ENCODE peak calls at places on chromosomes 16 and 17, in nine cellular contexts. One of them, this sample, is unnamed. For H3K4me1 and H3K27me3, the result is how much of the 10 kb centered on the place peaks cover.

GRCh38 chr17:29115906-29116651 is 64.1 kb downstream of the MYO18A start:
- DNase-seq in GM23248: peak
- DNase-seq in SK-N-SH: peak
- DNase-seq in CD4-positive, CD25-positive, alpha-beta regulatory T cell: peak
- DNase-seq in fibroblast of lung: peak
- DNase-seq in left ventricle myocardium inferior: no peak
- DNase-seq in cardiac muscle cell: peak
- DNase-seq in body of pancreas: peak
- DNase-seq in ascending aorta: no peak
- DNase-seq in this sample: no peak

GRCh38 chr17:32235588-32235987 is 30.0 kb upstream of the RHBDL3 start:
- DNase-seq in SK-N-SH: no peak
- DNase-seq in GM23248: no peak
- DNase-seq in ascending aorta: no peak
- DNase-seq in left ventricle myocardium inferior: no peak
- DNase-seq in body of pancreas: no peak
- DNase-seq in fibroblast of lung: no peak
- DNase-seq in cardiac muscle cell: no peak
- DNase-seq in CD4-positive, CD25-positive, alpha-beta regulatory T cell: no peak
- DNase-seq in this sample: no peak

GRCh38 chr17:35889818-35890773 is 9.9 kb upstream of the CCL5 start:
- DNase-seq in GM23248: peak
- DNase-seq in CD4-positive, CD25-positive, alpha-beta regulatory T cell: no peak
- DNase-seq in ascending aorta: no peak
- DNase-seq in cardiac muscle cell: peak
- DNase-seq in SK-N-SH: peak
- DNase-seq in left ventricle myocardium inferior: no peak
- DNase-seq in fibroblast of lung: peak
- DNase-seq in body of pancreas: no peak
- DNase-seq in this sample: no peak

GRCh38 chr17:76840443-76840767 is 27.8 kb upstream of the MGAT5B start:
- DNase-seq in body of pancreas: no peak
- DNase-seq in ascending aorta: no peak
- DNase-seq in cardiac muscle cell: no peak
- DNase-seq in SK-N-SH: peak
- DNase-seq in fibroblast of lung: no peak
- DNase-seq in CD4-positive, CD25-positive, alpha-beta regulatory T cell: no peak
- DNase-seq in left ventricle myocardium inferior: no peak
- DNase-seq in GM23248: no peak
- DNase-seq in this sample: no peak

GRCh38 chr17:10754109-10754508 is 24.3 kb upstream of the TMEM220 start:
- DNase-seq in cardiac muscle cell: peak
- DNase-seq in ascending aorta: no peak
- DNase-seq in CD4-positive, CD25-positive, alpha-beta regulatory T cell: no peak
- DNase-seq in left ventricle myocardium inferior: no peak
- DNase-seq in SK-N-SH: peak
- DNase-seq in fibroblast of lung: no peak
- DNase-seq in GM23248: peak
- DNase-seq in body of pancreas: peak
- DNase-seq in this sample: no peak

GRCh38 chr17:17388657-17389496 is 85.7 kb downstream of the NT5M start:
- DNase-seq in SK-N-SH: no peak
- DNase-seq in GM23248: no peak
- DNase-seq in CD4-positive, CD25-positive, alpha-beta regulatory T cell: no peak
- DNase-seq in fibroblast of lung: peak
- DNase-seq in left ventricle myocardium inferior: no peak
- DNase-seq in ascending aorta: no peak
- DNase-seq in body of pancreas: no peak
- DNase-seq in cardiac muscle cell: no peak
- DNase-seq in this sample: no peak

GRCh38 chr16:30185683-30186421 is 2.5 kb downstream of the CORO1A start:
- DNase-seq in SK-N-SH: peak
- DNase-seq in GM23248: no peak
- DNase-seq in fibroblast of lung: no peak
- DNase-seq in CD4-positive, CD25-positive, alpha-beta regulatory T cell: peak
- DNase-seq in cardiac muscle cell: no peak
- DNase-seq in ascending aorta: no peak
- DNase-seq in body of pancreas: peak
- DNase-seq in left ventricle myocardium inferior: peak
- DNase-seq in this sample: peak

GRCh38 chr16:31455601-31456314 is 3.5 kb upstream of the ARMC5 start:
- DNase-seq in body of pancreas: no peak
- DNase-seq in CD4-positive, CD25-positive, alpha-beta regulatory T cell: no peak
- DNase-seq in left ventricle myocardium inferior: no peak
- DNase-seq in ascending aorta: no peak
- DNase-seq in fibroblast of lung: no peak
- DNase-seq in SK-N-SH: peak
- DNase-seq in GM23248: no peak
- DNase-seq in cardiac muscle cell: peak
- DNase-seq in this sample: no peak

GRCh38 chr17:73516356-73516755 is 127.9 kb downstream of the SDK2 start:
- DNase-seq in GM23248: no peak
- DNase-seq in left ventricle myocardium inferior: no peak
- DNase-seq in fibroblast of lung: no peak
- DNase-seq in CD4-positive, CD25-positive, alpha-beta regulatory T cell: no peak
- DNase-seq in body of pancreas: no peak
- DNase-seq in SK-N-SH: no peak
- DNase-seq in cardiac muscle cell: no peak
- DNase-seq in ascending aorta: no peak
- DNase-seq in this sample: no peak

GRCh38 chr16:65178151-65178550 is 56.3 kb upstream of the CDH11 start:
- DNase-seq in cardiac muscle cell: peak
- DNase-seq in GM23248: peak
- DNase-seq in left ventricle myocardium inferior: no peak
- DNase-seq in body of pancreas: no peak
- DNase-seq in ascending aorta: no peak
- DNase-seq in CD4-positive, CD25-positive, alpha-beta regulatory T cell: no peak
- DNase-seq in SK-N-SH: no peak
- DNase-seq in fibroblast of lung: peak
- DNase-seq in this sample: no peak

GRCh38 chr17:34607917-34608316 is 28.5 kb downstream of the TMEM132E start:
- DNase-seq in ascending aorta: no peak
- DNase-seq in cardiac muscle cell: no peak
- DNase-seq in fibroblast of lung: no peak
- DNase-seq in body of pancreas: no peak
- DNase-seq in left ventricle myocardium inferior: no peak
- DNase-seq in CD4-positive, CD25-positive, alpha-beta regulatory T cell: no peak
- DNase-seq in SK-N-SH: no peak
- DNase-seq in GM23248: no peak
- DNase-seq in this sample: no peak

GRCh38 chr17:75518201-75518600 is 1.9 kb downstream of the TSEN54 start:
- DNase-seq in body of pancreas: no peak
- DNase-seq in GM23248: no peak
- DNase-seq in left ventricle myocardium inferior: no peak
- DNase-seq in cardiac muscle cell: no peak
- DNase-seq in ascending aorta: no peak
- DNase-seq in SK-N-SH: no peak
- DNase-seq in CD4-positive, CD25-positive, alpha-beta regulatory T cell: peak
- DNase-seq in fibroblast of lung: no peak
- DNase-seq in this sample: peak

GRCh38 chr17:73089918-73090317 is 2.6 kb downstream of the SLC39A11 start:
- DNase-seq in GM23248: no peak
- DNase-seq in body of pancreas: peak
- DNase-seq in fibroblast of lung: no peak
- DNase-seq in ascending aorta: no peak
- DNase-seq in cardiac muscle cell: no peak
- DNase-seq in CD4-positive, CD25-positive, alpha-beta regulatory T cell: no peak
- DNase-seq in SK-N-SH: no peak
- DNase-seq in left ventricle myocardium inferior: no peak
- DNase-seq in this sample: no peak

GRCh38 chr16:75584108-75584507 is 17.9 kb downstream of the GABARAPL2 start:
- DNase-seq in body of pancreas: no peak
- DNase-seq in SK-N-SH: no peak
- DNase-seq in left ventricle myocardium inferior: no peak
- DNase-seq in fibroblast of lung: no peak
- DNase-seq in ascending aorta: no peak
- DNase-seq in CD4-positive, CD25-positive, alpha-beta regulatory T cell: no peak
- DNase-seq in cardiac muscle cell: no peak
- DNase-seq in GM23248: no peak
- DNase-seq in this sample: no peak

GRCh38 chr17:45414997-45415881 is 17.4 kb downstream of the ARHGAP27 start:
- DNase-seq in body of pancreas: no peak
- DNase-seq in left ventricle myocardium inferior: no peak
- DNase-seq in CD4-positive, CD25-positive, alpha-beta regulatory T cell: no peak
- DNase-seq in fibroblast of lung: no peak
- DNase-seq in GM23248: no peak
- DNase-seq in ascending aorta: no peak
- DNase-seq in SK-N-SH: no peak
- DNase-seq in cardiac muscle cell: no peak
- DNase-seq in this sample: no peak

GRCh38 chr16:22719945-22720344 is 94.0 kb upstream of the HS3ST2 start:
- DNase-seq in GM23248: no peak
- DNase-seq in body of pancreas: no peak
- DNase-seq in fibroblast of lung: no peak
- DNase-seq in CD4-positive, CD25-positive, alpha-beta regulatory T cell: no peak
- DNase-seq in left ventricle myocardium inferior: no peak
- DNase-seq in cardiac muscle cell: no peak
- DNase-seq in SK-N-SH: no peak
- DNase-seq in ascending aorta: no peak
- DNase-seq in this sample: no peak

GRCh38 chr16:13573903-13574302 is 346.1 kb upstream of the ERCC4 start:
- DNase-seq in SK-N-SH: no peak
- DNase-seq in cardiac muscle cell: no peak
- DNase-seq in ascending aorta: no peak
- DNase-seq in left ventricle myocardium inferior: no peak
- DNase-seq in body of pancreas: no peak
- DNase-seq in CD4-positive, CD25-positive, alpha-beta regulatory T cell: no peak
- DNase-seq in fibroblast of lung: no peak
- DNase-seq in GM23248: no peak
- DNase-seq in this sample: no peak

DNA sequence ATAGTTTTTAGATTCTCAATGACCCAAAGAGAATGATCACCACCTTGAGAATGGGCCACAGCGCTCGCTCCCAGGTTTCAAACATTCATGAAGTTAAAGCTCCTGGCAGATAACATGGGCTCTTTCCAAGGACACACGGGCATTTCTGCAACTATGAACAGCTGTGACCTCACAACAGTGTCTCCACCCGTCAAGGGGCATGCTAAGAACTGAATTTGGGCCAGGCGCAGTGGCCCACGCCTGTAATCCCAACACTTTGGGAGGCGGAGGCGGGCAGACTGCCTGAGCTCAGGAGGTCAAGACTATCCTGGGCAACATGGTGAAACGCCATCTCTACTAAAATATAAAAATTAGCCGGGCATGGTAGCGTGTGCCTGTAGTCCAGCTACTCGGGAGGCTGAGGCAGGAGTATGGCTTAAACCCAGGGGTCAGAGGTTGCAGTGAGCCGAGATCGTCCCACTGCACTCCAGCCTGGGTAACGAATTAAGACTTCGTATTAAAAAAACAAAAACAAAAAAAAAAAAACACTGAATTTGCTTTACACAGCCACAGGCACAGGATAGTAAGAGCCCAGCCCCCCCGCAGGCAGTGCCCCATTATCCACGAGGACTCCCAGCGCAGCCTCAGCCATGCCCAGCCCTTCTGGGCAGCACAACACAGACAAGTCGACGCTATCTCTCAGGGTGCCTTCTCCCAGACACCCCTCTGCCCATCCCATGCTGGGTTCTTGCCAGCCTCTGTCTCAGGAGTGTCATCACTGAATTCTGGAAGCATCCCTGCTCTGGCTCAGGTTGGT is 7.2 kb downstream of the USP7 start:
- DNase-seq in cardiac muscle cell: no peak
- DNase-seq in fibroblast of lung: no peak
- DNase-seq in SK-N-SH: peak
- DNase-seq in CD4-positive, CD25-positive, alpha-beta regulatory T cell: no peak
- DNase-seq in body of pancreas: no peak
- DNase-seq in GM23248: peak
- DNase-seq in ascending aorta: no peak
- DNase-seq in left ventricle myocardium inferior: no peak
- DNase-seq in this sample: no peak
- H3K4me1 ChIP-seq in cardiac muscle cell: under half
- H3K4me1 ChIP-seq in fibroblast of lung: under half
- H3K4me1 ChIP-seq in SK-N-SH: half or more
- H3K4me1 ChIP-seq in CD4-positive, CD25-positive, alpha-beta regulatory T cell: half or more
- H3K4me1 ChIP-seq in body of pancreas: half or more
- H3K4me1 ChIP-seq in GM23248: half or more
- H3K4me1 ChIP-seq in ascending aorta: under half
- H3K4me1 ChIP-seq in left ventricle myocardium inferior: half or more
- H3K4me1 ChIP-seq in this sample: half or more

DNA sequence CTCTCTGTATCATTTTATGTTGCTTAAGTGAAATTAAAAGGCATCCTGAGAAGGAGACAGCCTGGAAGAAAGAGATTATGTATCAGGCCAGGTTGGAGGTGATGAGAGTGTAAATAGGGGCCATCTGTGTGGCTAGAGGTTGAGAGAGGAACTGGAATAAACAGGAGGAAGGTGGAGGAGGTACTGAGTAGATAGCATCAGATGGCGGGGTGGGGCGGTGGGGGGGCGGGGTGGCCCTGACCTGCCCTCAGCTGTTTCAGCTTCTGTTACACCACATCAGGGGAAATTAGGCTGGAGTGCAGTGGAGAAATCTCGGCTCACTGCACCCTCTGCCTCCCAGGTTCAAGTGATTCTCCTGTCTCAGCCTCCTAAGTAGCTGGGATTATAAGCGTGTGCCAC is 6.9 kb upstream of the KCNG4 start:
- DNase-seq in GM23248: no peak
- DNase-seq in ascending aorta: no peak
- DNase-seq in SK-N-SH: no peak
- DNase-seq in CD4-positive, CD25-positive, alpha-beta regulatory T cell: no peak
- DNase-seq in cardiac muscle cell: no peak
- DNase-seq in body of pancreas: no peak
- DNase-seq in fibroblast of lung: no peak
- DNase-seq in left ventricle myocardium inferior: no peak
- DNase-seq in this sample: no peak
- H3K27ac ChIP-seq in GM23248: no peak
- H3K27ac ChIP-seq in ascending aorta: no peak
- H3K27ac ChIP-seq in SK-N-SH: no peak
- H3K27ac ChIP-seq in CD4-positive, CD25-positive, alpha-beta regulatory T cell: no peak
- H3K27ac ChIP-seq in cardiac muscle cell: no peak
- H3K27ac ChIP-seq in body of pancreas: no peak
- H3K27ac ChIP-seq in fibroblast of lung: no peak
- H3K27ac ChIP-seq in left ventricle myocardium inferior: no peak
- H3K27ac ChIP-seq in this sample: no peak

DNA sequence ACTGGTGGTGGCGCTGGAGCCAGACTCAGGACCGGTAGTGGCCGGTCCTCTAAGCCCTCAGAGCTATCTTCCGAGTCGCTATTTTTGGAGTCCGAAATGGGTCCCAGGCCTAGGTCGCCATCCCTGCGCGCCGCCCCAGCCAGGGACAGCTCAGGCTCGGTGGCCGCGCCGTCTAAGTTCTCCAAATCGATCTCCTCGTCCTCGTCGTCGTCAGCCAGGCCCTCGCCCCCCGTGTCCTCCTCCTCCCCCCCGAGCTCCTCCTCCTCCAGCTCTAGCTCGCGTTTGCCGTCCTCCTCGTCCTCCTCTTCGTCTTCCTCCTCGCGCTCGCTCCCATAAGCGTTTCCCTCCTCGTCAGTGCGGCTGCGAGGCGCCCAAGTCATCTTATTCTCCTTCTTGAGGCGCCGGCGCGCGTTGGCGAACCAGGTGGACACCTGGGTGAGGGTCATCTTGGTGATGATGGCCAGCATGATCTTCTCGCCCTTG is 1.6 kb downstream of the IRX3 start:
- DNase-seq in SK-N-SH: peak
- DNase-seq in cardiac muscle cell: peak
- DNase-seq in body of pancreas: no peak
- DNase-seq in fibroblast of lung: peak
- DNase-seq in ascending aorta: no peak
- DNase-seq in left ventricle myocardium inferior: no peak
- DNase-seq in CD4-positive, CD25-positive, alpha-beta regulatory T cell: no peak
- DNase-seq in GM23248: peak
- DNase-seq in this sample: no peak
- H3K27me3 ChIP-seq in SK-N-SH: under half
- H3K27me3 ChIP-seq in cardiac muscle cell: under half
- H3K27me3 ChIP-seq in body of pancreas: under half
- H3K27me3 ChIP-seq in fibroblast of lung: half or more
- H3K27me3 ChIP-seq in ascending aorta: under half
- H3K27me3 ChIP-seq in left ventricle myocardium inferior: half or more
- H3K27me3 ChIP-seq in CD4-positive, CD25-positive, alpha-beta regulatory T cell: under half
- H3K27me3 ChIP-seq in GM23248: under half
- H3K27me3 ChIP-seq in this sample: under half

GRCh38 chr16:27232875-27233605 is 29.7 kb downstream of the KDM8 start:
- DNase-seq in CD4-positive, CD25-positive, alpha-beta regulatory T cell: no peak
- DNase-seq in ascending aorta: no peak
- DNase-seq in cardiac muscle cell: no peak
- DNase-seq in fibroblast of lung: no peak
- DNase-seq in left ventricle myocardium inferior: no peak
- DNase-seq in SK-N-SH: no peak
- DNase-seq in GM23248: no peak
- DNase-seq in body of pancreas: no peak
- DNase-seq in this sample: no peak
- H3K4me1 ChIP-seq in CD4-positive, CD25-positive, alpha-beta regulatory T cell: half or more
- H3K4me1 ChIP-seq in ascending aorta: under half
- H3K4me1 ChIP-seq in cardiac muscle cell: under half
- H3K4me1 ChIP-seq in fibroblast of lung: under half
- H3K4me1 ChIP-seq in left ventricle myocardium inferior: half or more
- H3K4me1 ChIP-seq in SK-N-SH: under half
- H3K4me1 ChIP-seq in GM23248: under half
- H3K4me1 ChIP-seq in body of pancreas: under half
- H3K4me1 ChIP-seq in this sample: half or more